ENCODE peak calls at places on chromosomes 16 and 17, in eight cellular contexts. R is A549, T is lower leg skin, D is Peyer's patch, B is GM12864, A is endothelial cell of umbilical vein, G is cardiac muscle cell, E is fibroblast of pulmonary artery. L is an unnamed sample.

GRCh38 chr17:6508519-6509294 is 47.6 kb downstream of the PITPNM3 start:
- DNase-seq in A (no peak), E (no peak), R (no peak), T (peak), B (no peak), D (no peak), G (peak), L (no peak)

GRCh38 chr16:55571-56136 is 2.0 kb downstream of the SNRNP25 start:
- DNase-seq in T (no peak), D (no peak), G (no peak), R (no peak), B (no peak), A (no peak), E (no peak), L (no peak)

GRCh38 chr16:27067138-27067537 is 411 bp downstream of the C16orf82 start:
- DNase-seq in E (no peak), G (peak), D (no peak), B (no peak), R (no peak), A (no peak), T (no peak), L (no peak)

GRCh38 chr17:75846701-75847594 is 2.7 kb upstream of the UNC13D start:
- DNase-seq in D (no peak), A (no peak), B (no peak), E (no peak), G (peak), R (no peak), T (no peak), L (no peak)

GRCh38 chr16:67943619-67944503 is at the start of gene LCAT:
- DNase-seq in B (no peak), T (no peak), E (no peak), D (no peak), G (no peak), A (no peak), R (no peak), L (no peak)

GRCh38 chr16:50160495-50161164 is 7.5 kb downstream of the TENT4B start:
- DNase-seq in E (peak), R (no peak), D (no peak), T (no peak), G (no peak), A (no peak), B (no peak), L (no peak)

GRCh38 chr17:7748098-7748775 is 30.7 kb downstream of the DNAH2 start:
- DNase-seq in D (no peak), T (no peak), A (no peak), R (no peak), E (peak), G (peak), B (no peak), L (no peak)

GRCh38 chr17:18041776-18042175 is 2.6 kb downstream of the GID4 start:
- DNase-seq in R (peak), T (no peak), B (no peak), D (no peak), G (no peak), A (no peak), E (peak), L (no peak)

GRCh38 chr17:80080081-80080480 is 21.3 kb upstream of the GAA start:
- DNase-seq in T (no peak), B (no peak), A (no peak), D (no peak), G (no peak), E (peak), R (no peak), L (no peak)

GRCh38 chr17:28737770-28738679 is 5.8 kb upstream of the TRAF4 start:
- DNase-seq in B (peak), A (no peak), T (no peak), E (no peak), G (no peak), D (peak), R (no peak), L (peak)

DNA sequence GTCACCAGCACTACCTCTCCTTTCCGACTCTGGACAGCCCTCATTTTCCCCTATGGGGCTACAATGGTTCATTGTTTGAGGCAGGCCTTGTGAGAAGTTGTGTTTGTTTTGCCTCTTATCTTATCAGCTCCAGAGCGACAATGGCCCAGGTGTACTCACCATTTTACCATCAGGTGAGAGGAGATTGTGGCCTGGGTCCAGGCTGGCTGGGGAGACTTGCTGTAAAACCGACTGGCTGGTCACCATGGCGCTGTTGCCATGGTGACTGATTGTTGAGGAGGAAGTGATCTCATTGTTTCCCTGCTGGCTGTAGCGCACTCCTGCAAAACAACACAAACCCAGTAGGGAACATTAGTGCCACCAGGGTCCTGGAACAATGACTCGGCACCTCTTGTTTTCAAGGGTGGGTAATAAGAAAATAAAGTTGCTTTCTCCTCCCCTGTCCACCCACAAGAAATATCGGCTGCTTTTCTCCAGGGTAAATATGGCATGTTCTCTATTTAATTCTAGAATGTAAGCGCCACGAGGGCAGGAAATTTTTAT is 34.4 kb downstream of the HNF1B start:
- DNase-seq in G (no peak), E (peak), T (no peak), D (no peak), A (peak), R (peak), B (no peak), L (peak)
- TF ChIP-seq CTCF in G (no peak), E (no peak), T (no peak), D (no peak), A (no peak), R (no peak), B (no peak), L (no peak)

GRCh38 chr17:44006581-44007345 is 2.3 kb downstream of the NAGS start:
- DNase-seq in D (peak), E (peak), G (peak), A (peak), R (peak), B (peak), T (peak), L (peak)
- H3K4me3 ChIP-seq in D (peak), E (peak), G (peak), A (peak), R (peak), B (peak), T (peak), L (peak)

DNA sequence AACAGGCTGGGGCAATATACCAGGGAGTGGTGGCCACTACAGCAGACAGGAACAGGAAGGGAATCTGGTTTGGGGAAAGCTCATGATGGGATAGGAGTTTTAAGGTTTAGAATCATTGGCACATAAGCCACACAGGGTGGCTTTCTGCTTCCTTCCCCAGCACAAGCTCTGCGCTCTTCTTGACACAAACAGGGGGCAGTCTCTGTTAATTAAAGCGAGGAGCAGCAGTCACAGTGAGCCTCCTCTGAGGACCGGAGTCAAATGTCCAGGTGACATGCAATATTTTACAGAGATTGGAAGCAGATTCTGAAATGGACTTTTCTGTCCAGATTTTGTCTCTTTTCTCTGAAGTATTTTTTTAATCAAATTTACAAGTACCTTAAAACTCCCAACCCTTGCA is 2.8 kb upstream of the SHISA9 start:
- DNase-seq in A (no peak), T (no peak), E (no peak), G (no peak), R (no peak), D (no peak), B (no peak), L (no peak)
- TF ChIP-seq CTCF in A (no peak), T (no peak), E (no peak), G (no peak), R (no peak), D (no peak), B (no peak), L (no peak)

GRCh38 chr16:53933407-53933806 is 229.5 kb downstream of the FTO start:
- DNase-seq in D (no peak), G (no peak), T (no peak), B (no peak), R (no peak), A (no peak), E (no peak), L (no peak)

GRCh38 chr16:53937068-53937614 is 233.2 kb downstream of the FTO start:
- DNase-seq in E (no peak), B (no peak), D (no peak), A (no peak), R (no peak), G (no peak), T (no peak), L (no peak)

GRCh38 chr16:53931946-53932345 is 228.0 kb downstream of the FTO start:
- DNase-seq in G (no peak), T (no peak), D (no peak), A (no peak), R (no peak), E (no peak), B (no peak), L (peak)

DNA sequence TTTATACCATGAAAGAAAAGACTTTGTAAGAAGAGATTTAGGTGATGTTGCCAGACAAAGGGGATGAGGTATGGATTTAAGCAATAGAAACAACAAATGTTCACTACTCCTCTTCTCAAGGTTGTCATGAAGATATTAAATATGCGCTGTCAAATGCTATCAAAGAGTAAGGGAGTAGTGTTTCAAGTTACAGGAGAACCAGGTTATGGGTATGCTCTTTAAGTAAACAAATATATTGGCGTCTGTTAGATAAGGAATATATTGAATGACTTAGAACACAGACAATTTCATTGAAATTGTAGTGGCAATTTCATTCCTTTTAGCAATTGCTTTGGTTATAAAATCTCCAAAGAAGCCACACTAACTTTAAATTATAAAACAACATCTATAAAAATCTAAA is 229.0 kb downstream of the FTO start:
- DNase-seq in B (no peak), A (no peak), E (no peak), T (no peak), R (no peak), D (no peak), G (no peak), L (no peak)
- H3K4me3 ChIP-seq in B (no peak), A (no peak), E (no peak), T (no peak), R (no peak), D (no peak), G (no peak), L (no peak)

GRCh38 chr17:44205962-44206824 is 6.5 kb upstream of the ATXN7L3 start:
- DNase-seq in R (peak), A (no peak), B (no peak), D (no peak), E (no peak), T (no peak), G (no peak), L (no peak)
- TF ChIP-seq CTCF in R (no peak), A (no peak), B (no peak), D (no peak), E (peak), T (no peak), G (no peak), L (no peak)

GRCh38 chr17:32161029-32161428 is 18.7 kb downstream of the RHOT1 start:
- DNase-seq in E (no peak), T (no peak), A (no peak), R (no peak), D (no peak), B (no peak), G (no peak), L (no peak)
- H3K4me3 ChIP-seq in E (no peak), T (no peak), A (no peak), R (no peak), D (no peak), B (no peak), G (no peak), L (no peak)

GRCh38 chr17:57834146-57834741 is 15.6 kb downstream of the MRPS23 start:
- DNase-seq in T (no peak), B (no peak), R (no peak), D (no peak), A (no peak), G (no peak), E (no peak), L (peak)
- TF ChIP-seq CTCF in T (no peak), B (no peak), R (no peak), D (no peak), A (no peak), G (no peak), E (no peak), L (peak)

GRCh38 chr16:77424841-77425604 is 9.8 kb downstream of the ADAMTS18 start:
- DNase-seq in A (no peak), R (no peak), D (no peak), T (no peak), E (no peak), G (no peak), B (no peak), L (no peak)
- H3K4me3 ChIP-seq in A (no peak), R (no peak), D (no peak), T (no peak), E (no peak), G (no peak), B (no peak), L (no peak)

GRCh38 chr16:8645141-8645521 is 23.6 kb downstream of the METTL22 start:
- DNase-seq in T (no peak), A (no peak), G (no peak), E (no peak), R (no peak), D (no peak), B (no peak), L (no peak)

GRCh38 chr16:8645831-8646230 is 24.3 kb downstream of the METTL22 start:
- DNase-seq in A (no peak), G (no peak), R (no peak), B (no peak), E (no peak), T (no peak), D (no peak), L (no peak)

GRCh38 chr16:8644151-8644512 is 22.6 kb downstream of the METTL22 start:
- DNase-seq in R (no peak), B (no peak), G (no peak), E (no peak), T (no peak), A (no peak), D (no peak), L (no peak)

GRCh38 chr16:8646271-8646670 is 24.8 kb downstream of the METTL22 start:
- DNase-seq in B (no peak), T (no peak), E (no peak), D (no peak), R (no peak), A (no peak), G (no peak), L (no peak)

GRCh38 chr16:8644513-8645140 is 23.1 kb downstream of the METTL22 start:
- DNase-seq in D (peak), G (no peak), A (no peak), T (no peak), E (no peak), B (no peak), R (no peak), L (no peak)
- TF ChIP-seq CTCF in D (no peak), G (no peak), A (no peak), T (no peak), E (no peak), B (no peak), R (no peak), L (no peak)